ENCODE peak calls at places on chromosomes 7 and 10, in eight cellular contexts. M is CD8-positive, alpha-beta T cell; X is IMR-90; G is lower lobe of right lung; H is left ventricle myocardium inferior; T is neural progenitor cell; I is cardiac muscle cell; N is transverse colon. F is an unnamed sample. For H3K4me1, the result is how much of the 10 kb centered on the place peaks cover.

GRCh38 chr7:142956951-142957623 is 5.1 kb downstream of the KEL start:
- DNase-seq in X (no peak), G (no peak), H (no peak), N (no peak), I (peak), T (no peak), M (no peak), F (no peak)

GRCh38 chr7:47635091-47636090 is 53.5 kb upstream of the TNS3 start:
- DNase-seq in G (peak), X (no peak), N (peak), T (peak), H (no peak), M (no peak), I (no peak), F (no peak)

GRCh38 chr10:15719899-15720634 is at the start of gene ITGA8:
- DNase-seq in H (no peak), T (peak), M (no peak), X (no peak), G (no peak), N (peak), I (peak), F (no peak)

GRCh38 chr10:75959912-75960311 is 528.5 kb downstream of the LRMDA start:
- DNase-seq in X (no peak), M (no peak), N (no peak), T (no peak), I (no peak), H (no peak), G (no peak), F (no peak)

GRCh38 chr10:132292287-132292971 is 15.3 kb downstream of the STK32C start:
- DNase-seq in T (no peak), I (no peak), H (peak), G (peak), N (peak), M (no peak), X (no peak), F (peak)

GRCh38 chr10:122417667-122418066 is 36.8 kb upstream of the ARMS2 start:
- DNase-seq in T (no peak), M (no peak), G (no peak), I (peak), N (no peak), X (no peak), H (no peak), F (no peak)

GRCh38 chr10:22345301-22346086 is at the start of gene SPAG6:
- DNase-seq in H (peak), T (peak), M (peak), X (no peak), G (peak), N (peak), I (peak), F (peak)

GRCh38 chr7:122301858-122302745 is 2.4 kb downstream of the FEZF1 start:
- DNase-seq in G (no peak), I (no peak), H (no peak), T (peak), X (no peak), M (no peak), N (no peak), F (no peak)

GRCh38 chr10:48542471-48543210 is 62.2 kb downstream of the ARHGAP22 start:
- DNase-seq in T (no peak), H (no peak), G (no peak), M (no peak), I (no peak), X (no peak), N (no peak), F (no peak)

GRCh38 chr10:128855656-128856428 is 611.2 kb upstream of the MGMT start:
- DNase-seq in X (no peak), I (no peak), G (no peak), H (no peak), N (no peak), M (no peak), T (no peak), F (no peak)

GRCh38 chr10:95531994-95532399 is 29.2 kb downstream of the SORBS1 start:
- DNase-seq in G (no peak), M (no peak), I (no peak), T (no peak), N (no peak), H (no peak), X (no peak), F (no peak)

GRCh38 chr7:134528749-134529148 is 1.4 kb downstream of the AKR1B10 start:
- DNase-seq in G (no peak), X (no peak), N (no peak), H (no peak), M (no peak), I (no peak), T (no peak), F (no peak)

GRCh38 chr10:48623607-48624132 is 18.8 kb upstream of the ARHGAP22 start:
- DNase-seq in T (no peak), M (no peak), H (no peak), X (no peak), G (no peak), I (no peak), N (no peak), F (no peak)

GRCh38 chr10:35578608-35578956 is 26.6 kb upstream of the GJD4 start:
- DNase-seq in I (peak), H (no peak), G (no peak), X (no peak), T (no peak), N (no peak), M (no peak), F (no peak)

GRCh38 chr7:4607321-4607729 is 74.8 kb upstream of the FOXK1 start:
- DNase-seq in H (no peak), G (no peak), I (no peak), X (no peak), M (no peak), T (peak), N (no peak), F (no peak)

GRCh38 chr7:67423058-67423457 is 426.4 kb downstream of the TYW1 start:
- DNase-seq in H (no peak), T (no peak), M (no peak), N (no peak), X (no peak), G (no peak), I (no peak), F (no peak)

GRCh38 chr10:132541601-132542011 is 4.0 kb downstream of the INPP5A start:
- DNase-seq in H (no peak), M (no peak), N (no peak), G (no peak), T (no peak), I (no peak), X (no peak), F (no peak)

GRCh38 chr10:61643316-61643751 is 19.4 kb upstream of the CABCOCO1 start:
- DNase-seq in X (peak), H (no peak), G (no peak), M (no peak), N (no peak), T (peak), I (peak), F (no peak)

GRCh38 chr10:11270135-11270857 is 252.6 kb downstream of the CELF2 start:
- DNase-seq in G (peak), T (peak), M (peak), I (peak), X (peak), H (peak), N (peak), F (peak)

GRCh38 chr10:36499696-36500095 is 625.7 kb upstream of the ANKRD30A start:
- DNase-seq in T (no peak), M (no peak), I (no peak), N (no peak), H (no peak), G (no peak), X (peak), F (no peak)

GRCh38 chr7:66167773-66168367 is 37.3 kb upstream of the TPST1 start:
- DNase-seq in I (peak), N (no peak), X (peak), G (no peak), T (no peak), M (no peak), H (no peak), F (no peak)

GRCh38 chr7:57274535-57275283 is 142.5 kb upstream of the ZNF479 start:
- DNase-seq in M (no peak), I (no peak), H (no peak), G (no peak), N (no peak), X (no peak), T (no peak), F (no peak)

GRCh38 chr7:4742051-4742573 is 33.3 kb upstream of the AP5Z1 start:
- DNase-seq in I (peak), T (no peak), N (peak), X (no peak), H (no peak), M (no peak), G (no peak), F (no peak)

GRCh38 chr7:111083423-111083822 is 7.5 kb upstream of the LRRN3 start:
- DNase-seq in N (no peak), I (peak), T (no peak), H (no peak), M (peak), X (peak), G (no peak), F (no peak)

GRCh38 chr10:103633846-103634245 is 140.3 kb downstream of the NEURL1 start:
- DNase-seq in I (no peak), H (no peak), G (no peak), X (no peak), N (no peak), M (no peak), T (no peak), F (no peak)

GRCh38 chr10:131911451-131911850 is 10.6 kb downstream of the PPP2R2D start:
- DNase-seq in T (no peak), X (no peak), N (no peak), M (no peak), G (no peak), I (no peak), H (no peak), F (no peak)

GRCh38 chr10:30434273-30435067 is 486 bp downstream of the MAP3K8 start:
- DNase-seq in T (peak), X (peak), H (peak), M (peak), N (peak), I (peak), G (peak), F (peak)

GRCh38 chr7:134448359-134449229 is 10.3 kb downstream of the AKR1B1 start:
- DNase-seq in M (no peak), G (no peak), X (peak), I (peak), H (no peak), N (no peak), T (no peak), F (no peak)

GRCh38 chr7:145643981-145644380 is 472.6 kb upstream of the CNTNAP2 start:
- DNase-seq in G (no peak), T (no peak), M (no peak), X (no peak), N (no peak), H (no peak), I (no peak), F (peak)

GRCh38 chr7:36994456-36995112 is 270.3 kb upstream of the AOAH start:
- DNase-seq in G (no peak), H (no peak), N (no peak), I (no peak), M (no peak), X (no peak), T (no peak), F (no peak)

GRCh38 chr7:92404170-92404614 is 43.1 kb upstream of the GATAD1 start:
- DNase-seq in N (no peak), H (no peak), T (peak), X (no peak), G (no peak), I (peak), M (peak), F (no peak)

DNA sequence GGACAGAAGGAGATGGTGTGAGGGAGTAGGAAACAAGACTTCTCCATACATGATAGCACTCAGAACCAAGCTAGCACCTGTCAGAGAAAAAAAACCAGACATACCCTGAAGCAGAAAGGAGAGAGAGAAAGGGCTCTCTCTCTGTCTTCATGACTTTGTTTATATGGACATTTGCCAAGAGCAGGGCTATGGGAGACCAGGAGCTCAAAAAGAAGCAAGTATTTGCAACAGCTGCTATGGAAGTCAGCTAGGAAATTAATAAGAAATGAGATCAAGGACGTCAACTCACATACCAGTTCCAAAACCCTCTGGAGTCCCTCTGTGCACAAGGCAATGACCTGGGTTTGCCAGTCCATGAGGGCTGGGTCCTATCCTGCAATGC is 111.6 kb downstream of the SGMS1 start:
- DNase-seq in M (no peak), G (no peak), I (peak), T (no peak), H (no peak), X (peak), N (no peak), F (no peak)
- H3K4me1 ChIP-seq in M (under half), G (under half), I (under half), T (under half), H (half or more), X (under half), N (under half), F (under half)

GRCh38 chr7:920351-921070 is 34.0 kb downstream of the ADAP1 start:
- DNase-seq in H (peak), N (peak), G (peak), T (no peak), I (no peak), X (no peak), M (peak), F (peak)

GRCh38 chr7:921581-922333 is 32.7 kb downstream of the ADAP1 start:
- DNase-seq in N (peak), G (peak), M (peak), X (no peak), T (no peak), I (no peak), H (peak), F (peak)

GRCh38 chr7:923108-924041 is 31.1 kb downstream of the ADAP1 start:
- DNase-seq in M (peak), I (peak), X (peak), T (no peak), N (peak), G (peak), H (peak), F (peak)

GRCh38 chr7:921071-921461 is 33.4 kb downstream of the ADAP1 start:
- DNase-seq in G (peak), I (no peak), H (no peak), M (peak), N (no peak), X (no peak), T (no peak), F (peak)

DNA sequence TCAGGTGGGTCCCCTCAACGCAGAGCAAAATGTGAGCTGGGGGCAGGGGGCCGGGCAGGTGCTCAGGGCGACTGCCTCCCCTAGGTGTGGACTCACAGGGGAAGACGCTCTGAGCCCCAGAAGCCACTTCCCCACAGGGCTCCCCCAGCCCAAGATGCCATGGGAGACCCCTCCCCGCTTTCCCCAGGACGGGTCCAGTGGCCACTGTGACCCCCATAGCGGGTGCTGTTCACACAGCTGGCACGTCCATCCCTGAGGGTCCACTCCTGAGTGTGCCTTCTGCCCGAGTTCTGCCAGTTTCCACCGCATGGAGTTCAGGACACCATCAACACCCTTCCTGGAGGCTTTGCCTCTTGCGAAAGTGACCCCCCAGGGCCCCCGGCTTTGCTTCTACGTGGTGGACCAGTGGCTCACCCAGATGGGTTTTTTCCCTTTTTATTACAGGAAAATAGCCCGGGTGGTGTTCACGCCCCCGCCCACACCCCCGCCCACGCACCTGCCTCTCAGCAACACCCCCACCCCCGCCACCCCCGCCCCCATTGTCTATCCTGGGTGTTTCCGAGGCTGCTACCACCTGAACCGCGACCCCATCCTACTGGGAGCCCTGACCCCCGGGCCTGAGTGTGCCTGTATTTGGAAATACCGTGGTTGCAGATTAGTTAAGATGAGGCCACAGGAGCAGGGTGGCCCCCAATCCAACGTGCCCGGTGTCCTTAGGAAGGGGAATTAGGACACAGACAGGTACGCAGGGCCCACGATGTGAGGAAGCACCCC is 32.0 kb downstream of the ADAP1 start:
- DNase-seq in H (no peak), T (no peak), I (no peak), N (peak), M (peak), X (no peak), G (peak), F (peak)
- H3K4me3 ChIP-seq in H (peak), T (no peak), I (no peak), N (no peak), M (peak), X (no peak), G (peak), F (peak)

GRCh38 chr10:124677871-124678565 is 66.2 kb downstream of the FAM53B start:
- DNase-seq in N (no peak), X (peak), T (no peak), H (peak), I (peak), G (peak), M (no peak), F (peak)
- H3K27ac ChIP-seq in N (peak), X (no peak), T (peak), H (peak), I (no peak), G (peak), M (no peak), F (peak)

GRCh38 chr10:69060127-69060798 is 27.6 kb upstream of the SRGN start:
- DNase-seq in T (no peak), M (no peak), X (no peak), H (no peak), N (no peak), G (no peak), I (no peak), F (no peak)
- H3K4me1 ChIP-seq in T (under half), M (under half), X (under half), H (half or more), N (under half), G (half or more), I (under half), F (under half)

GRCh38 chr10:7473474-7473873 is 62.6 kb upstream of the SFMBT2 start:
- DNase-seq in G (no peak), M (no peak), H (no peak), I (no peak), X (no peak), T (no peak), N (no peak), F (no peak)

GRCh38 chr10:7474388-7474787 is 63.6 kb upstream of the SFMBT2 start:
- DNase-seq in G (no peak), N (peak), M (no peak), I (no peak), H (no peak), T (no peak), X (no peak), F (no peak)

GRCh38 chr10:7477538-7478334 is 66.9 kb upstream of the SFMBT2 start:
- DNase-seq in N (peak), H (no peak), X (no peak), T (no peak), I (no peak), G (no peak), M (no peak), F (no peak)

GRCh38 chr10:7475954-7476353 is 65.1 kb upstream of the SFMBT2 start:
- DNase-seq in X (no peak), T (no peak), N (no peak), I (no peak), H (no peak), M (no peak), G (no peak), F (no peak)

DNA sequence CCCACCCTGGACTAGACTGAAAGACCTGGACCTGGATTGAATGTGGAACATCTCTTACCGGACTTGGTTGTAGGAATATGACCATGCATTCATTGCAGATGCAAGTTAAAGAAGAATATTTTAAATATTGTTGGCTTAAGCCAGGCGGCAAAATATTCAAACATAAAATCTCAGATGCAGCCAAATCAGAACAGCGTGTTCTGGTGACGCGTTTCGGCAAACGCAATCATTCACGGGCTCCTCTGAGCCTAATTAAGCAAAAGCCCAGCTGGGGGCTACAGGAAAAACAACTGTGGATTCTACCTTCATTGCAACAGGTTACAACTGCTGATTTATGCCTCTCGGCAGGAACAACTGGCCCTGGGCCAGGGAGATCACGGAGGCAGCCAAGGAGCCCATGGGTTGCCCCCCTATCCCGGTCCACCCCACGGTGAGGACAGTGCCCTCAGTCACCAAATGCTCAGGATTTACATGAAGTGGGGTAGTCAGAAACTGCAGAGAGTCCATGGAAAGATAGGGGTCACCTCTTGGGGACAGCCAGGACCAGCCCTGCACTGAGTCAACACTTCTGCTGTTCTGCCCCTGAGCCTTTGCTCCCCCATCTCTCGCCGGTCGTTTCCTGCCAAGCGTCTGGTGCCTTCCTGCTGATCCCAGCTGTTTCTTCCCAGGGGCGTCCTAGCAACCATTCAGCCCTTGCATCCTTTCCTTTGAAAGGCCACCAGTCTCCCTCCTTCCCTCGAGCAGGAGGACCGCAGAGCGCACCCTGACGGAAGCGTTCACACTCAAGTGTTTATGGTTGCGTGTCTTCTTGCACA is 64.4 kb upstream of the SFMBT2 start:
- DNase-seq in X (no peak), H (peak), I (peak), T (peak), G (no peak), N (peak), M (no peak), F (peak)
- H3K4me3 ChIP-seq in X (no peak), H (peak), I (no peak), T (peak), G (no peak), N (no peak), M (no peak), F (no peak)

GRCh38 chr10:16987129-16987670 is 142.4 kb downstream of the CUBN start:
- DNase-seq in I (peak), N (no peak), X (peak), G (no peak), T (no peak), H (no peak), M (no peak), F (no peak)

GRCh38 chr10:16984242-16984641 is 145.4 kb downstream of the CUBN start:
- DNase-seq in I (no peak), N (no peak), M (no peak), H (no peak), T (no peak), G (no peak), X (no peak), F (no peak)

GRCh38 chr10:16986406-16987128 is 143.0 kb downstream of the CUBN start:
- DNase-seq in I (peak), G (no peak), X (peak), T (peak), M (no peak), H (no peak), N (no peak), F (no peak)

GRCh38 chr10:16987976-16988610 is 141.5 kb downstream of the CUBN start:
- DNase-seq in X (no peak), N (no peak), M (no peak), I (peak), T (no peak), H (no peak), G (no peak), F (no peak)

GRCh38 chr10:16986082-16986405 is 143.6 kb downstream of the CUBN start:
- DNase-seq in G (no peak), N (no peak), T (no peak), M (no peak), X (no peak), H (no peak), I (no peak), F (no peak)
- H3K27ac ChIP-seq in G (peak), N (peak), T (no peak), M (no peak), X (peak), H (peak), I (no peak), F (peak)